ENCODE peak calls at places on chromosomes 5 and 9, in eight cellular contexts. D is activated CD8-positive, alpha-beta T cell treated with anti-CD3 and anti-CD28 coated beads for 36 hours; L is K562; Y is PC-9; G is tibial artery; V is cardiac fibroblast; A is GM10248; I is choroid plexus epithelial cell. M is an unnamed sample.

GRCh38 chr5:1133108-1133507 is 21.2 kb upstream of the SLC12A7 start:
- DNase-seq in D (no peak), I (no peak), Y (no peak), V (no peak), G (no peak), L (no peak), A (no peak), M (no peak)

GRCh38 chr9:7935666-7936065 is 136.1 kb upstream of the DMAC1 start:
- DNase-seq in L (no peak), Y (no peak), A (peak), G (no peak), V (no peak), I (no peak), D (no peak), M (peak)

GRCh38 chr5:41335596-41335995 is 122.3 kb upstream of the C6 start:
- DNase-seq in Y (no peak), V (no peak), I (no peak), L (no peak), G (no peak), A (no peak), D (no peak), M (no peak)

GRCh38 chr9:132163457-132163875 is 1.6 kb downstream of the NTNG2 start:
- DNase-seq in L (no peak), A (no peak), Y (no peak), I (peak), D (no peak), G (peak), V (no peak), M (no peak)

GRCh38 chr9:107530682-107531081 is 41.1 kb upstream of the KLF4 start:
- DNase-seq in D (no peak), Y (no peak), L (no peak), G (no peak), V (no peak), A (no peak), I (no peak), M (no peak)

GRCh38 chr9:92771309-92771708 is 6.7 kb upstream of the BICD2 start:
- DNase-seq in L (no peak), V (no peak), Y (no peak), D (no peak), A (no peak), G (no peak), I (no peak), M (no peak)

GRCh38 chr9:86741311-86742215 is 205.7 kb downstream of the GAS1 start:
- DNase-seq in L (no peak), D (no peak), V (peak), A (no peak), G (no peak), I (peak), Y (peak), M (no peak)

GRCh38 chr5:10317825-10318682 is 10.4 kb upstream of the CMBL start:
- DNase-seq in D (no peak), L (peak), I (no peak), Y (no peak), G (no peak), A (no peak), V (no peak), M (no peak)

GRCh38 chr5:155539958-155540595 is 526.5 kb downstream of the KIF4B start:
- DNase-seq in Y (no peak), V (no peak), L (no peak), A (no peak), D (no peak), I (no peak), G (no peak), M (no peak)

GRCh38 chr5:110267714-110268113 is 458.8 kb downstream of the TMEM232 start:
- DNase-seq in D (no peak), V (no peak), A (no peak), I (no peak), Y (no peak), L (no peak), G (no peak), M (no peak)

GRCh38 chr5:157390179-157390923 is 69.7 kb upstream of the NIPAL4 start:
- DNase-seq in Y (peak), A (no peak), V (peak), I (peak), L (no peak), D (peak), G (no peak), M (no peak)

GRCh38 chr5:163373401-163374066 is 63.9 kb upstream of the CCNG1 start:
- DNase-seq in D (no peak), G (no peak), A (no peak), Y (no peak), V (no peak), L (no peak), I (no peak), M (no peak)

GRCh38 chr5:122561209-122561608 is 213.7 kb upstream of the SNX2 start:
- DNase-seq in A (no peak), G (no peak), L (no peak), Y (no peak), D (no peak), V (no peak), I (no peak), M (no peak)

GRCh38 chr9:100739208-100739607 is 161.3 kb downstream of the CAVIN4 start:
- DNase-seq in G (no peak), D (no peak), I (no peak), A (no peak), L (no peak), V (no peak), Y (no peak), M (no peak)

GRCh38 chr9:126480810-126481209 is 132.9 kb upstream of the LMX1B start:
- DNase-seq in V (no peak), G (no peak), D (no peak), A (no peak), L (no peak), I (no peak), Y (no peak), M (no peak)

GRCh38 chr9:70601000-70601929 is 186.8 kb upstream of the KLF9 start:
- DNase-seq in Y (peak), D (no peak), A (no peak), V (peak), L (no peak), G (peak), I (peak), M (no peak)

GRCh38 chr9:81759680-81760215 is 70.4 kb upstream of the TLE1 start:
- DNase-seq in G (no peak), D (peak), V (peak), I (peak), L (no peak), Y (peak), A (no peak), M (no peak)

GRCh38 chr9:13388157-13388556 is 108.7 kb upstream of the MPDZ start:
- DNase-seq in A (no peak), I (peak), V (peak), G (peak), D (no peak), Y (no peak), L (no peak), M (no peak)

GRCh38 chr5:98975223-98975622 is 46.4 kb upstream of the CHD1 start:
- DNase-seq in I (peak), V (peak), L (no peak), D (no peak), Y (peak), G (no peak), A (no peak), M (no peak)

GRCh38 chr9:118975736-118976135 is 393.5 kb downstream of the BRINP1 start:
- DNase-seq in I (no peak), L (no peak), Y (no peak), D (no peak), G (no peak), V (no peak), A (no peak), M (no peak)

GRCh38 chr5:75659791-75660453 is 48.7 kb downstream of the ANKDD1B start:
- DNase-seq in D (no peak), G (no peak), A (no peak), L (no peak), V (no peak), Y (no peak), I (no peak), M (no peak)

GRCh38 chr5:136056336-136056735 is 27.5 kb downstream of the TGFBI start:
- DNase-seq in Y (no peak), L (no peak), D (no peak), V (no peak), A (no peak), G (no peak), I (no peak), M (no peak)

GRCh38 chr9:69325409-69326212 is 596 bp downstream of the ENTREP1 start:
- DNase-seq in A (no peak), V (no peak), Y (peak), I (no peak), D (peak), G (no peak), L (no peak), M (no peak)

GRCh38 chr9:85715587-85715986 is 26.2 kb downstream of the AGTPBP1 start:
- DNase-seq in L (no peak), A (peak), V (no peak), D (no peak), G (no peak), I (no peak), Y (no peak), M (no peak)

GRCh38 chr5:145943674-145944121 is 7.3 kb downstream of the SH3RF2 start:
- DNase-seq in A (no peak), D (peak), V (peak), L (peak), G (peak), Y (peak), I (peak), M (no peak)

GRCh38 chr5:163964650-163965049 is 459.2 kb downstream of the MAT2B start:
- DNase-seq in I (peak), L (no peak), Y (no peak), G (no peak), A (no peak), V (peak), D (no peak), M (no peak)

GRCh38 chr5:137233726-137234125 is 265.4 kb downstream of the SPOCK1 start:
- DNase-seq in A (no peak), D (no peak), Y (no peak), G (no peak), L (no peak), I (no peak), V (no peak), M (no peak)

GRCh38 chr5:137039939-137040515 is 459.1 kb downstream of the SPOCK1 start:
- DNase-seq in V (no peak), Y (no peak), G (no peak), A (no peak), I (no peak), L (no peak), D (no peak), M (no peak)

GRCh38 chr9:94135222-94135621 is 51.0 kb downstream of the PTPDC1 start:
- DNase-seq in V (peak), L (no peak), A (no peak), D (no peak), I (peak), G (peak), Y (no peak), M (no peak)

GRCh38 chr9:77960356-77961153 is 71.1 kb downstream of the GNAQ start:
- DNase-seq in V (no peak), A (no peak), L (peak), G (no peak), I (no peak), D (no peak), Y (no peak), M (no peak)

GRCh38 chr9:111916234-111916645 is 19.6 kb downstream of the UGCG start:
- DNase-seq in D (peak), Y (no peak), V (no peak), L (no peak), I (no peak), A (peak), G (no peak), M (peak)

GRCh38 chr9:84808416-84808815 is 138.9 kb downstream of the NTRK2 start:
- DNase-seq in A (no peak), V (no peak), L (no peak), I (no peak), Y (no peak), G (no peak), D (no peak), M (no peak)

GRCh38 chr5:64594601-64595518 is 89.0 kb downstream of the RGS7BP start:
- DNase-seq in Y (no peak), L (no peak), A (no peak), I (peak), G (no peak), D (no peak), V (peak), M (no peak)
- TF ChIP-seq CTCF in Y (peak), L (peak), A (no peak), I (peak), G (peak), D (no peak), V (peak), M (no peak)

GRCh38 chr5:169003721-169004481 is 297.0 kb downstream of the SLIT3 start:
- DNase-seq in V (no peak), Y (no peak), D (no peak), G (no peak), I (no peak), A (no peak), L (no peak), M (no peak)
- TF ChIP-seq CTCF in V (peak), Y (no peak), D (no peak), G (peak), I (peak), A (no peak), L (peak), M (no peak)

GRCh38 chr5:119582987-119583386 is 46.4 kb upstream of the FAM170A start:
- DNase-seq in L (no peak), Y (no peak), A (no peak), I (no peak), V (no peak), G (no peak), D (no peak), M (no peak)
- TF ChIP-seq CTCF in L (no peak), Y (no peak), A (no peak), I (no peak), V (no peak), G (no peak), D (no peak), M (no peak)

GRCh38 chr9:71634753-71635152 is 133.6 kb downstream of the CEMIP2 start:
- DNase-seq in L (no peak), A (no peak), V (no peak), I (no peak), D (no peak), Y (no peak), G (no peak), M (no peak)
- TF ChIP-seq CTCF in L (no peak), A (no peak), V (no peak), I (no peak), D (no peak), Y (no peak), G (no peak), M (no peak)

GRCh38 chr5:176994460-176995121 is 12.0 kb downstream of the UIMC1 start:
- DNase-seq in V (peak), D (no peak), I (peak), A (peak), L (peak), Y (peak), G (peak), M (peak)
- TF ChIP-seq CTCF in V (no peak), D (no peak), I (no peak), A (no peak), L (no peak), Y (no peak), G (no peak), M (no peak)

DNA sequence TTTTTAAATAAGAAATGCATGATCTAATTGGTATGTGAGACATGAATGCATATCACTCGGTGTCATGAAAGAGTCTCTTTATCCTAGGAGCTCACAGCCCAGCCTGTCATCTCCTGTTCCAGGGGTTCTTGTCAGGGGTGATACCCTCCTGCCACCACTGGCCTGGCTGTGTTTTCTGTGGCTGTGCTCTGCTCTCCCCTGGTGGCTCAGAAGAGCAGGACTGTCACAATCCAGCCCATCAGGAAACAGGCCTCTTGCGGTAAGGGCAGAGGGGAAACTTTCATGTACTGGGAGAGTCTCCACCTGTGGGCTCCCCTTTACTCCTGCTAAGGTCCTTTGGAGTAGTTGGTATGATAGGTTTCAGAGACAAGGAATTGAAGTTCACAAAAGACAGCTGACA is 240.2 kb upstream of the GLRA1 start:
- DNase-seq in D (no peak), V (no peak), A (no peak), Y (no peak), G (no peak), L (no peak), I (no peak), M (no peak)
- TF ChIP-seq CTCF in D (no peak), V (no peak), A (no peak), Y (no peak), G (no peak), L (no peak), I (no peak), M (no peak)